ENCODE peak calls at places on chromosomes 7 and 10, in six cellular contexts. T is ovary, J is IMR-90, F is gastrocnemius medialis, X is A549, W is adrenal gland. M is an unnamed sample. For H3K4me1, the result is how much of the 10 kb centered on the place peaks cover.

GRCh38 chr10:93788413-93789208 is 30.9 kb downstream of the LGI1 start:
- DNase-seq in X (no peak), F (no peak), J (no peak), W (no peak), T (no peak), M (no peak)

GRCh38 chr7:17947606-17948005 is 7.3 kb upstream of the SNX13 start:
- DNase-seq in F (no peak), X (no peak), W (no peak), T (no peak), J (no peak), M (no peak)

GRCh38 chr7:920351-921070 is 34.0 kb downstream of the ADAP1 start:
- DNase-seq in F (no peak), W (peak), J (no peak), T (peak), X (no peak), M (peak)

GRCh38 chr7:24652551-24652950 is 79.3 kb downstream of the PALS2 start:
- DNase-seq in X (no peak), T (no peak), J (no peak), F (no peak), W (no peak), M (no peak)

GRCh38 chr10:43965033-43965917 is 316.6 kb upstream of the ZNF32 start:
- DNase-seq in X (no peak), W (no peak), F (peak), T (no peak), J (peak), M (no peak)

GRCh38 chr10:8103543-8103942 is 49.1 kb downstream of the GATA3 start:
- DNase-seq in X (no peak), T (no peak), J (no peak), F (no peak), W (no peak), M (no peak)

GRCh38 chr7:127486654-127487053 is 94.1 kb upstream of the ZNF800 start:
- DNase-seq in X (no peak), F (no peak), T (no peak), W (no peak), J (peak), M (no peak)

GRCh38 chr10:63297941-63298340 is 164.8 kb downstream of the NRBF2 start:
- DNase-seq in F (no peak), W (no peak), J (no peak), T (no peak), X (no peak), M (no peak)

GRCh38 chr10:95266674-95267095 is 24.1 kb downstream of the PDLIM1 start:
- DNase-seq in J (peak), X (peak), W (no peak), T (no peak), F (no peak), M (no peak)

GRCh38 chr10:78889536-78890063 is 179.2 kb upstream of the ZMIZ1 start:
- DNase-seq in X (no peak), W (no peak), J (no peak), F (no peak), T (no peak), M (no peak)

GRCh38 chr10:60975716-60976115 is 31.7 kb upstream of the RHOBTB1 start:
- DNase-seq in T (no peak), F (no peak), W (no peak), X (no peak), J (peak), M (no peak)

GRCh38 chr7:80851896-80852476 is 66.9 kb downstream of the SEMA3C start:
- DNase-seq in F (no peak), W (no peak), J (peak), T (no peak), X (peak), M (no peak)

GRCh38 chr7:27386581-27386980 is 144.0 kb downstream of the EVX1 start:
- DNase-seq in W (no peak), J (no peak), F (no peak), X (no peak), T (no peak), M (no peak)

GRCh38 chr10:59907537-59907917 is 1.2 kb upstream of the CCDC6 start:
- DNase-seq in T (no peak), W (no peak), J (no peak), F (no peak), X (no peak), M (no peak)

GRCh38 chr7:133561361-133561760 is 308.5 kb downstream of the EXOC4 start:
- DNase-seq in J (peak), T (no peak), F (no peak), W (no peak), X (no peak), M (no peak)

GRCh38 chr10:70404906-70405824 is 1.2 kb downstream of the EIF4EBP2 start:
- DNase-seq in W (peak), F (peak), X (peak), J (peak), T (peak), M (peak)
- TF ChIP-seq POLR2A in W (peak), F (peak), X (no peak), J (no peak), T (peak), M (peak)

DNA sequence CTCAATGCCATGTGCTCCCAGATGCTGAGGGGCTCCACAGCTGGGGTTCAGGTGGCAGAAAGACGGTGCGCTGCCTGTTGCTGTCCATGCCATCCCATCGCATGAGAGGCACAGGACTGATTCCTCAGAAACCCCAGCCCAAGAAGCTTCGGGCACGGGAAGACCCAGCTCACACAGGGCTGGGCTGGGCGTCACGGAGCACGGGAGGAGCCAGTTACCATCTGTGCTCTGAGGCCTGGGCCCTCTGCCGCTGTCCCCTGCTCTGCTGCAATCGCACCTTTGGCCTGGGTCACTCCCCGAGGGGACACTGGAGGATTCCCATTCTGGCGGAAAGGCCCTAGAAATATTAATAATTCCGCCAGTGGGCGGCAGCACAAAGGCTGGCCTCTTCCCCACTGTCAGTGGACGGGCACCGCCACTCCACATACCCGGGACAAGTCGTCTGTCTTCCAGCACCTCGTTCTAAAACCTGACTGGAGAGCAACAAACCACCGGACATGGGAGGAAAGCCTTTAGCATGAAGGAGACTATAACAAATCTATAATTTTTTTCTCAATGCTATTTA is 92.1 kb downstream of the PIP4K2A start:
- DNase-seq in F (no peak), J (no peak), W (no peak), X (no peak), T (no peak), M (no peak)
- H3K4me1 ChIP-seq in F (under half), J (under half), W (under half), X (half or more), T (under half), M (half or more)

GRCh38 chr10:6729967-6730366 is 149.9 kb upstream of the PRKCQ start:
- DNase-seq in T (no peak), F (no peak), W (no peak), J (peak), X (no peak), M (no peak)
- TF ChIP-seq POLR2A in T (no peak), F (no peak), W (no peak), J (no peak), X (no peak), M (no peak)

GRCh38 chr10:50560370-50560769 is 63.4 kb downstream of the SGMS1 start:
- DNase-seq in W (no peak), F (no peak), T (no peak), J (no peak), X (no peak), M (no peak)
- H3K4me1 ChIP-seq in W (under half), F (under half), T (under half), J (under half), X (under half), M (under half)

DNA sequence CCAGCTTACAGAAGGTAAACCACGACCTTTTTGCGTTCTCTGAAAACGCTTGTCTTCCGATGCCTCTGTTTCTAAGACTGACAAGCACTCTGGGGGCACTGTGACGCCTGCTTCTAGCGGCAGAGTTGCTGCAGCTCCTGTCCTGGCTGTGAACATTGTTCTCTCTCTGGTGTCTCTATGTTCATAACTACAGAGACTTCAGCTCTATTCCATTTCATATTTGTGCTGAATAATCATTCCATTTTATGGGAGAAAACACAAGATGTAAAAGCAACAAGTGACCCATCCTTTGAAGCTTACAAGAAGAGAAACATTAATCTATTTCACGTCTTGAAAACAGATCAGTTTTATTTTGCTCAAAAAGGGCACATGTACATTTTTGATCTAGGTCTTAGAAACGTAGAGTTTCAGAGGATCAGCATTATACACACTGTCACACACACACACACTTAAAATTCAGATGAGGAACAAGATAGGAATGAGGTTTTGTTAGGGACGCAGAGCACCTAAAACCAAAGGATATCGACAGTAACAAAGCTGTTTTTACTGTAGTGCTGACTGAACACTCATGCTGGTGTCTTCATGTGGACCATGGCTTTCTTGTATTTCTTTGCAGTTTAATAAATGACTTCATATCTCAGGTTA is 3.0 kb downstream of the IKZF1 start:
- DNase-seq in W (no peak), J (no peak), F (no peak), T (no peak), X (no peak), M (no peak)
- TF ChIP-seq POLR2A in W (no peak), J (no peak), F (no peak), T (no peak), X (no peak), M (no peak)

GRCh38 chr10:103748020-103748419 is 107.4 kb downstream of the SH3PXD2A start:
- DNase-seq in F (no peak), J (no peak), T (no peak), X (no peak), W (no peak), M (no peak)

GRCh38 chr10:103742779-103743178 is 112.6 kb downstream of the SH3PXD2A start:
- DNase-seq in J (no peak), F (no peak), T (no peak), X (no peak), W (no peak), M (no peak)

GRCh38 chr10:103747193-103747865 is 108.0 kb downstream of the SH3PXD2A start:
- DNase-seq in F (no peak), X (no peak), T (no peak), W (no peak), J (peak), M (no peak)

GRCh38 chr10:103746598-103746997 is 108.8 kb downstream of the SH3PXD2A start:
- DNase-seq in X (no peak), W (no peak), T (no peak), J (no peak), F (no peak), M (no peak)

GRCh38 chr10:103745264-103746247 is 109.8 kb downstream of the SH3PXD2A start:
- DNase-seq in F (no peak), J (peak), X (no peak), W (no peak), T (no peak), M (no peak)
- H3K4me1 ChIP-seq in F (under half), J (under half), X (under half), W (under half), T (under half), M (under half)

M was measured in tibial nerve.